ENCODE peak calls at places on chromosomes 13 and 19, in five cellular contexts. One of them, this sample, is unnamed.

GRCh38 chr19:3783660-3784584 is 2.3 kb downstream of the MATK start:
- DNase-seq in mammary epithelial cell: no peak
- DNase-seq in lower leg skin: no peak
- DNase-seq in fibroblast of lung: no peak
- DNase-seq in kidney epithelial cell: no peak
- DNase-seq in this sample: no peak

GRCh38 chr13:43270043-43270830 is 246.9 kb downstream of the DNAJC15 start:
- DNase-seq in fibroblast of lung: peak
- DNase-seq in kidney epithelial cell: no peak
- DNase-seq in mammary epithelial cell: no peak
- DNase-seq in lower leg skin: no peak
- DNase-seq in this sample: no peak

GRCh38 chr19:58330458-58330857 is 3.7 kb downstream of the ZSCAN22 start:
- DNase-seq in mammary epithelial cell: peak
- DNase-seq in fibroblast of lung: peak
- DNase-seq in kidney epithelial cell: no peak
- DNase-seq in lower leg skin: no peak
- DNase-seq in this sample: no peak

GRCh38 chr19:28980236-28980868 is 232.6 kb downstream of the UQCRFS1 start:
- DNase-seq in mammary epithelial cell: no peak
- DNase-seq in kidney epithelial cell: no peak
- DNase-seq in fibroblast of lung: no peak
- DNase-seq in lower leg skin: no peak
- DNase-seq in this sample: no peak

GRCh38 chr13:102993348-102993747 is 72.9 kb downstream of the SLC10A2 start:
- DNase-seq in kidney epithelial cell: no peak
- DNase-seq in fibroblast of lung: no peak
- DNase-seq in mammary epithelial cell: no peak
- DNase-seq in lower leg skin: no peak
- DNase-seq in this sample: no peak

GRCh38 chr19:46404039-46404883 is 9.1 kb downstream of the CCDC8 start:
- DNase-seq in mammary epithelial cell: no peak
- DNase-seq in fibroblast of lung: peak
- DNase-seq in lower leg skin: no peak
- DNase-seq in kidney epithelial cell: no peak
- DNase-seq in this sample: no peak

GRCh38 chr13:80340643-80341097 is 256 bp downstream of the SPRY2 start:
- DNase-seq in mammary epithelial cell: no peak
- DNase-seq in kidney epithelial cell: no peak
- DNase-seq in lower leg skin: no peak
- DNase-seq in fibroblast of lung: peak
- DNase-seq in this sample: no peak

GRCh38 chr13:75357576-75358295 is 124.2 kb downstream of the TBC1D4 start:
- DNase-seq in lower leg skin: no peak
- DNase-seq in mammary epithelial cell: peak
- DNase-seq in kidney epithelial cell: no peak
- DNase-seq in fibroblast of lung: peak
- DNase-seq in this sample: peak

GRCh38 chr13:97659602-97660001 is 225.6 kb downstream of the RAP2A start:
- DNase-seq in kidney epithelial cell: no peak
- DNase-seq in lower leg skin: no peak
- DNase-seq in mammary epithelial cell: no peak
- DNase-seq in fibroblast of lung: peak
- DNase-seq in this sample: no peak

GRCh38 chr19:3423183-3423829 is 56.9 kb downstream of the NFIC start:
- DNase-seq in kidney epithelial cell: no peak
- DNase-seq in fibroblast of lung: no peak
- DNase-seq in lower leg skin: no peak
- DNase-seq in mammary epithelial cell: no peak
- DNase-seq in this sample: no peak

GRCh38 chr19:33442706-33443105 is 69.2 kb downstream of the CEBPG start:
- DNase-seq in fibroblast of lung: no peak
- DNase-seq in kidney epithelial cell: no peak
- DNase-seq in mammary epithelial cell: no peak
- DNase-seq in lower leg skin: no peak
- DNase-seq in this sample: no peak

GRCh38 chr13:42119875-42120274 is 71.4 kb downstream of the DGKH start:
- DNase-seq in mammary epithelial cell: no peak
- DNase-seq in lower leg skin: no peak
- DNase-seq in fibroblast of lung: no peak
- DNase-seq in kidney epithelial cell: no peak
- DNase-seq in this sample: no peak

GRCh38 chr13:67052550-67053237 is 177.4 kb downstream of the PCDH9 start:
- DNase-seq in kidney epithelial cell: no peak
- DNase-seq in fibroblast of lung: no peak
- DNase-seq in lower leg skin: no peak
- DNase-seq in mammary epithelial cell: no peak
- DNase-seq in this sample: no peak

GRCh38 chr19:1584500-1585242 is 8.0 kb downstream of the MBD3 start:
- DNase-seq in kidney epithelial cell: no peak
- DNase-seq in mammary epithelial cell: no peak
- DNase-seq in fibroblast of lung: no peak
- DNase-seq in lower leg skin: no peak
- DNase-seq in this sample: no peak
- H3K4me3 ChIP-seq in kidney epithelial cell: no peak
- H3K4me3 ChIP-seq in mammary epithelial cell: no peak
- H3K4me3 ChIP-seq in fibroblast of lung: no peak
- H3K4me3 ChIP-seq in lower leg skin: no peak
- H3K4me3 ChIP-seq in this sample: no peak

DNA sequence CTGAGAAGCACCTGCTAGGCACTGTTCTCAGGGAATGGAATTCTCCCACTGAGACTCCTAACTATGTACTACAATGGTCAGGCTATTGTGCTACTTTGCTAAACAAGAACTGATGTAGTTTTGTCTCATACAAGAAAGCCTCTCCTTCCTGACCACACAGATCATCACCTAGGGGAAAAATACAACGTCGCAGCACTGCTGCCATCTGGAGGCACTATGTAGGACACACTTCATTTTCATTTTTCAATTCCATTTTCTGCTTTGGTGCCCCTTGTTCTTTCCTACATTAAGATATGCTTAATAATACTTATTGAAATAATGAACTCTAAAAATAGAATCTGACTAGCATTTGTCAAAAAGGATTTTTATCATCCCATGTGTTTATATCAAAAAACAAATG is 21.1 kb downstream of the PROSER1 start:
- DNase-seq in kidney epithelial cell: no peak
- DNase-seq in mammary epithelial cell: peak
- DNase-seq in fibroblast of lung: no peak
- DNase-seq in lower leg skin: no peak
- DNase-seq in this sample: no peak
- TF ChIP-seq CTCF in kidney epithelial cell: peak
- TF ChIP-seq CTCF in mammary epithelial cell: peak
- TF ChIP-seq CTCF in fibroblast of lung: peak
- TF ChIP-seq CTCF in lower leg skin: no peak
- TF ChIP-seq CTCF in this sample: peak

GRCh38 chr19:18896421-18896841 is 473 bp upstream of the CERS1 start:
- DNase-seq in fibroblast of lung: peak
- DNase-seq in mammary epithelial cell: peak
- DNase-seq in lower leg skin: no peak
- DNase-seq in kidney epithelial cell: no peak
- DNase-seq in this sample: no peak
- H3K4me3 ChIP-seq in fibroblast of lung: no peak
- H3K4me3 ChIP-seq in mammary epithelial cell: no peak
- H3K4me3 ChIP-seq in lower leg skin: no peak
- H3K4me3 ChIP-seq in kidney epithelial cell: no peak
- H3K4me3 ChIP-seq in this sample: no peak

DNA sequence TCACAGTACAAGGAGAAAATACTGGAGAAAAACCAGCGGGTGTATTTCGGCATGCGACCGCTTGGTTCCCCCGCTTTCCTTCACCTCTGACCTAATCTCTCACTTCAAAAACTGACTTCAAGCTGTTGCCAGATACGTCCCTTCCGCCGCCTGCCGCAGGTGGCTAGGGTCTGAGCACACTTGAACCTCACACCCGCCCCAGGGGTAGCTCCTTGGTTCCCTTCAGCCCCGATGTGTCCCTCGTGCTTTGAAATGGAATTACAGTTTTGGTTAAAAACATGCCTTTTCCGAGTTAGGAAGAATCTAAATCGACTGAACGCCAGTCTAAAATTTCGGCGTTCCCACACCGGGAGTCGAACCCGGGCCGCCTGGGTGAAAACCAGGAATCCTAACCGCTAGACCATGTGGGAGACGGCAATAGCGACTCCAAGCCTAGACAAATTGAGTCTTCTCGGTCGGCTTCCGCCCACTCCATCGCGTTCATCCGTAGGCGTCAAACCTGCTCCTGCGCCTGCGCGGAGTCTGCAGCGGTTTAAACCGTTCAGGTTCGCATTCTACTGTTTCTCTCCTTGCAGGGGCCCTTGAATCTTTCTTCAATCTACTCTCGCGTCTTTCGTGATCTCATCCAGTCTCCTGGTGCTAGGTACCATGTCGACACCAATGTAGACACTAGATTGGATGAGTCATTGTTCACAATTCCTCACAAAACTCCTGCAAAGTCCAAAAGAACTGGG is 71.5 kb downstream of the NUFIP1 start:
- DNase-seq in kidney epithelial cell: peak
- DNase-seq in fibroblast of lung: peak
- DNase-seq in mammary epithelial cell: peak
- DNase-seq in lower leg skin: peak
- DNase-seq in this sample: peak
- TF ChIP-seq CTCF in kidney epithelial cell: peak
- TF ChIP-seq CTCF in fibroblast of lung: peak
- TF ChIP-seq CTCF in mammary epithelial cell: no peak
- TF ChIP-seq CTCF in lower leg skin: no peak
- TF ChIP-seq CTCF in this sample: peak

DNA sequence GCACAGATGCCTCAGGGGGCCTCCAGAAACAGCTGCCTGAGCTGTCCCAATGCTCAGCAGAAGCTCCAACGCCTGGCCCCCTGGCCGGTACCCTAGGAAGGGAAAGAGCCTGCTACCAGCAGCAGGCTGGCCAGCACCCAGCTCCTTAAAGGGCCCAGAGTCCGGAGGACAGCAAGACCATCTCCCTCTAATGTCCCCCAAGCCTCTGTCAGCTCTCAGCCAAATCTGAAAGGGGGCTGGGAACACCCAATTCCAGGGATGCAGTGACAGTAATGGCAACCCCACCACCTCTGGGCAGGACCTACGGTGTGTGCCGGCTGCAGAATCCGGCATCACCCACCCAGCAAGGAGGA is 4.2 kb downstream of the PPP6R1 start:
- DNase-seq in mammary epithelial cell: no peak
- DNase-seq in lower leg skin: no peak
- DNase-seq in kidney epithelial cell: no peak
- DNase-seq in fibroblast of lung: no peak
- DNase-seq in this sample: no peak
- H3K4me3 ChIP-seq in mammary epithelial cell: no peak
- H3K4me3 ChIP-seq in lower leg skin: no peak
- H3K4me3 ChIP-seq in kidney epithelial cell: no peak
- H3K4me3 ChIP-seq in fibroblast of lung: no peak
- H3K4me3 ChIP-seq in this sample: no peak

GRCh38 chr13:50081106-50081898 is 66.1 kb downstream of the KCNRG start:
- DNase-seq in lower leg skin: peak
- DNase-seq in fibroblast of lung: no peak
- DNase-seq in kidney epithelial cell: no peak
- DNase-seq in mammary epithelial cell: no peak
- DNase-seq in this sample: no peak
- TF ChIP-seq CTCF in lower leg skin: no peak
- TF ChIP-seq CTCF in fibroblast of lung: no peak
- TF ChIP-seq CTCF in kidney epithelial cell: peak
- TF ChIP-seq CTCF in mammary epithelial cell: no peak
- TF ChIP-seq CTCF in this sample: no peak

DNA sequence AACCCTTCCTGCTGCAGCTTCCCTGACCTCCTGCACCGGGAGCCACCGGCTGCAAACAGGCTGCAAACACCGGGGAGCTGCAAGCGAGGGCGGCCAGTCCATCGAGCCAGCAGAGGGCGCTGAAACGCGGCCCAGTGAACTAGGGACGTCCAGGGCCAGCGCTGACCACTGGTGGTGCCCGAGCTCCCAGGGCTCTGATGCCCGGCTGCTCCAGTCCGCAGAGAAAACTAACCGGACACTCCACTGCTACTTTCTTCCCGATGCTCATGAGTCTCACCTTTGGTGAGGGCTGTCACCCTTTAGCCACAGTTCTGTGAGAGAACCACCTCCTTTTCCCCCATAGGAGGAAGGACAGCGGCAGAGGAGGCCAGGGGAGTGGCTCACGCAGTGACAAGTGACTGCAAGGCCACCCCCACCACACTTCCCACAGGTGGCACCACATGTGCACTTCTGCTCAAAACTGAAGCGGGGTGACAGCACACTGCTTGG is 82.8 kb upstream of the MTIF3 start:
- DNase-seq in lower leg skin: peak
- DNase-seq in fibroblast of lung: peak
- DNase-seq in mammary epithelial cell: peak
- DNase-seq in kidney epithelial cell: peak
- DNase-seq in this sample: no peak
- H3K4me3 ChIP-seq in lower leg skin: no peak
- H3K4me3 ChIP-seq in fibroblast of lung: peak
- H3K4me3 ChIP-seq in mammary epithelial cell: no peak
- H3K4me3 ChIP-seq in kidney epithelial cell: peak
- H3K4me3 ChIP-seq in this sample: no peak

GRCh38 chr19:53945998-53946397 is 16.7 kb upstream of the CACNG8 start:
- DNase-seq in fibroblast of lung: no peak
- DNase-seq in lower leg skin: no peak
- DNase-seq in mammary epithelial cell: no peak
- DNase-seq in kidney epithelial cell: no peak
- DNase-seq in this sample: no peak
- TF ChIP-seq CTCF in fibroblast of lung: no peak
- TF ChIP-seq CTCF in lower leg skin: no peak
- TF ChIP-seq CTCF in mammary epithelial cell: no peak
- TF ChIP-seq CTCF in kidney epithelial cell: no peak
- TF ChIP-seq CTCF in this sample: no peak

DNA sequence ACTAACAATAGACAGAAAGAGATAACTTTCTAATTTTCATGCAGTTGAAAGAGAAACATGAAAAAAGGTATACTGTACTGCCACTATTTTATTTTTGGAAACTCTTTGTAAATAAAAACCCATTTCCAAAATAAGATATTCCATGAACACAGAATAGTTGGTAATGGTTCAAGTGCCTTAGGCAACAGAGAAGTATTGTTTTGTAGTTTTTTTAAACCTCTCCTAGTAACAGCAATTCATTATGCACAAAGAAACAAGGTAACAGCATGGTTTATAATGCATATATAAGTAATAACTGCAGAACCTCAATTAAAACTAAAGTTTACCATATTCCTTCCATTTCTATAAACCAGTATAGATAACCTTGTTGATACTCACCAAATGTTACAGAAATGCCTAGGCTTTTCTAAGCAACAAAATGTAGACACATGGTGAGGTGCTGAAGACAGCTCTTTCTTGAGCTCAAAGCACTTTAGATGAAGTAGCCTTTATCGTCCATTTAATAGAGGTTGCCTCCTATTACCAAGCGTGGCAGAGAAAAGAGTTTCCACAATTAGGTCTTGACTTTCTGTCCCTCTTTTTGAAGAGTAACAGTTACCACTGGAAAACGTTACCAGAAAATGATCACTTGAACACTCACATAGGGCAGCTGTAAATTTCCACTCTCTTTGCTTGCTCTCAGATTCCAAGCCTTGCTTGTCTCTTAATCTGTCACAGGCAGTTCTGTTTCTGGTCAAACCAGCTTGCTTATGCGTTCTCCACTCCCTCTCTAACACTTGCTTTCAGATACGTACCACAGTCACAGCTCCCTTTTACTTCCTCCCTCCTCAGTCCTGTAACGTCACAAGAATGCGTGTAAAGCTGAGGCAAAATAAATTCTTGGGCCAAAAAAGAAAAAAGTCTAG is 42.9 kb downstream of the CAB39L start:
- DNase-seq in mammary epithelial cell: peak
- DNase-seq in lower leg skin: peak
- DNase-seq in kidney epithelial cell: no peak
- DNase-seq in fibroblast of lung: peak
- DNase-seq in this sample: peak
- H3K4me3 ChIP-seq in mammary epithelial cell: no peak
- H3K4me3 ChIP-seq in lower leg skin: peak
- H3K4me3 ChIP-seq in kidney epithelial cell: no peak
- H3K4me3 ChIP-seq in fibroblast of lung: peak
- H3K4me3 ChIP-seq in this sample: peak

This sample was measured in HFF-Myc.